ENCODE peak calls at places on chromosomes 5 and 9, in nine cellular contexts. One of them, this sample, is unnamed.

GRCh38 chr9:129384138-129384886 is 206.3 kb upstream of the IER5L start:
- DNase-seq in effector CD4-positive, alpha-beta T cell: no peak
- DNase-seq in mesothelial cell of epicardium: no peak
- DNase-seq in HS-5: no peak
- DNase-seq in stimulated activated effector memory CD8-positive, alpha-beta T cell treated with anti-CD3 and anti-CD28 coated beads, Interleukin-12 subunit alpha, Interleukin-12 subunit beta, amount 100 ng/mL, for 72 hours: no peak
- DNase-seq in foreskin fibroblast: no peak
- DNase-seq in stimulated activated CD4-positive, alpha-beta T cell treated with anti-CD3 and anti-CD28 coated beads, Interleukin-2, amount 100 ng/mL, for 48 hours: no peak
- DNase-seq in glutamatergic neuron: no peak
- DNase-seq in NCI-H2107: no peak
- DNase-seq in this sample: no peak

GRCh38 chr5:105696440-105696839 is 1974.3 kb downstream of the EFNA5 start:
- DNase-seq in HS-5: no peak
- DNase-seq in NCI-H2107: no peak
- DNase-seq in foreskin fibroblast: no peak
- DNase-seq in stimulated activated CD4-positive, alpha-beta T cell treated with anti-CD3 and anti-CD28 coated beads, Interleukin-2, amount 100 ng/mL, for 48 hours: no peak
- DNase-seq in mesothelial cell of epicardium: no peak
- DNase-seq in stimulated activated effector memory CD8-positive, alpha-beta T cell treated with anti-CD3 and anti-CD28 coated beads, Interleukin-12 subunit alpha, Interleukin-12 subunit beta, amount 100 ng/mL, for 72 hours: no peak
- DNase-seq in glutamatergic neuron: no peak
- DNase-seq in effector CD4-positive, alpha-beta T cell: no peak
- DNase-seq in this sample: no peak

GRCh38 chr5:163193886-163194285 is 243.5 kb upstream of the CCNG1 start:
- DNase-seq in foreskin fibroblast: no peak
- DNase-seq in glutamatergic neuron: no peak
- DNase-seq in effector CD4-positive, alpha-beta T cell: no peak
- DNase-seq in mesothelial cell of epicardium: no peak
- DNase-seq in NCI-H2107: no peak
- DNase-seq in HS-5: no peak
- DNase-seq in stimulated activated effector memory CD8-positive, alpha-beta T cell treated with anti-CD3 and anti-CD28 coated beads, Interleukin-12 subunit alpha, Interleukin-12 subunit beta, amount 100 ng/mL, for 72 hours: no peak
- DNase-seq in stimulated activated CD4-positive, alpha-beta T cell treated with anti-CD3 and anti-CD28 coated beads, Interleukin-2, amount 100 ng/mL, for 48 hours: no peak
- DNase-seq in this sample: no peak

GRCh38 chr9:107221321-107221720 is 61.8 kb upstream of the RAD23B start:
- DNase-seq in NCI-H2107: no peak
- DNase-seq in mesothelial cell of epicardium: no peak
- DNase-seq in foreskin fibroblast: no peak
- DNase-seq in HS-5: no peak
- DNase-seq in stimulated activated CD4-positive, alpha-beta T cell treated with anti-CD3 and anti-CD28 coated beads, Interleukin-2, amount 100 ng/mL, for 48 hours: no peak
- DNase-seq in glutamatergic neuron: no peak
- DNase-seq in stimulated activated effector memory CD8-positive, alpha-beta T cell treated with anti-CD3 and anti-CD28 coated beads, Interleukin-12 subunit alpha, Interleukin-12 subunit beta, amount 100 ng/mL, for 72 hours: no peak
- DNase-seq in effector CD4-positive, alpha-beta T cell: no peak
- DNase-seq in this sample: no peak

GRCh38 chr9:137295313-137296213 is 6.5 kb downstream of the NRARP start:
- DNase-seq in glutamatergic neuron: peak
- DNase-seq in stimulated activated CD4-positive, alpha-beta T cell treated with anti-CD3 and anti-CD28 coated beads, Interleukin-2, amount 100 ng/mL, for 48 hours: peak
- DNase-seq in effector CD4-positive, alpha-beta T cell: peak
- DNase-seq in stimulated activated effector memory CD8-positive, alpha-beta T cell treated with anti-CD3 and anti-CD28 coated beads, Interleukin-12 subunit alpha, Interleukin-12 subunit beta, amount 100 ng/mL, for 72 hours: peak
- DNase-seq in mesothelial cell of epicardium: no peak
- DNase-seq in foreskin fibroblast: no peak
- DNase-seq in NCI-H2107: no peak
- DNase-seq in HS-5: no peak
- DNase-seq in this sample: no peak

GRCh38 chr9:79687131-79687447 is 115.3 kb downstream of the TLE4 start:
- DNase-seq in stimulated activated effector memory CD8-positive, alpha-beta T cell treated with anti-CD3 and anti-CD28 coated beads, Interleukin-12 subunit alpha, Interleukin-12 subunit beta, amount 100 ng/mL, for 72 hours: peak
- DNase-seq in NCI-H2107: no peak
- DNase-seq in HS-5: no peak
- DNase-seq in mesothelial cell of epicardium: no peak
- DNase-seq in stimulated activated CD4-positive, alpha-beta T cell treated with anti-CD3 and anti-CD28 coated beads, Interleukin-2, amount 100 ng/mL, for 48 hours: no peak
- DNase-seq in effector CD4-positive, alpha-beta T cell: no peak
- DNase-seq in foreskin fibroblast: no peak
- DNase-seq in glutamatergic neuron: no peak
- DNase-seq in this sample: no peak

GRCh38 chr9:130128782-130129424 is 43.3 kb upstream of the NCS1 start:
- DNase-seq in foreskin fibroblast: peak
- DNase-seq in NCI-H2107: no peak
- DNase-seq in effector CD4-positive, alpha-beta T cell: peak
- DNase-seq in stimulated activated effector memory CD8-positive, alpha-beta T cell treated with anti-CD3 and anti-CD28 coated beads, Interleukin-12 subunit alpha, Interleukin-12 subunit beta, amount 100 ng/mL, for 72 hours: peak
- DNase-seq in glutamatergic neuron: no peak
- DNase-seq in HS-5: peak
- DNase-seq in mesothelial cell of epicardium: no peak
- DNase-seq in stimulated activated CD4-positive, alpha-beta T cell treated with anti-CD3 and anti-CD28 coated beads, Interleukin-2, amount 100 ng/mL, for 48 hours: peak
- DNase-seq in this sample: no peak

GRCh38 chr5:106094128-106094726 is 1576.5 kb downstream of the EFNA5 start:
- DNase-seq in stimulated activated effector memory CD8-positive, alpha-beta T cell treated with anti-CD3 and anti-CD28 coated beads, Interleukin-12 subunit alpha, Interleukin-12 subunit beta, amount 100 ng/mL, for 72 hours: no peak
- DNase-seq in stimulated activated CD4-positive, alpha-beta T cell treated with anti-CD3 and anti-CD28 coated beads, Interleukin-2, amount 100 ng/mL, for 48 hours: no peak
- DNase-seq in NCI-H2107: peak
- DNase-seq in glutamatergic neuron: no peak
- DNase-seq in effector CD4-positive, alpha-beta T cell: no peak
- DNase-seq in foreskin fibroblast: peak
- DNase-seq in mesothelial cell of epicardium: peak
- DNase-seq in HS-5: peak
- DNase-seq in this sample: no peak

GRCh38 chr5:176384991-176385390 is 3.4 kb downstream of the NOP16 start:
- DNase-seq in stimulated activated effector memory CD8-positive, alpha-beta T cell treated with anti-CD3 and anti-CD28 coated beads, Interleukin-12 subunit alpha, Interleukin-12 subunit beta, amount 100 ng/mL, for 72 hours: no peak
- DNase-seq in HS-5: no peak
- DNase-seq in foreskin fibroblast: no peak
- DNase-seq in effector CD4-positive, alpha-beta T cell: no peak
- DNase-seq in stimulated activated CD4-positive, alpha-beta T cell treated with anti-CD3 and anti-CD28 coated beads, Interleukin-2, amount 100 ng/mL, for 48 hours: no peak
- DNase-seq in NCI-H2107: no peak
- DNase-seq in mesothelial cell of epicardium: no peak
- DNase-seq in glutamatergic neuron: no peak
- DNase-seq in this sample: no peak

GRCh38 chr9:134557331-134557730 is 84.3 kb upstream of the COL5A1 start:
- DNase-seq in mesothelial cell of epicardium: no peak
- DNase-seq in stimulated activated effector memory CD8-positive, alpha-beta T cell treated with anti-CD3 and anti-CD28 coated beads, Interleukin-12 subunit alpha, Interleukin-12 subunit beta, amount 100 ng/mL, for 72 hours: no peak
- DNase-seq in stimulated activated CD4-positive, alpha-beta T cell treated with anti-CD3 and anti-CD28 coated beads, Interleukin-2, amount 100 ng/mL, for 48 hours: no peak
- DNase-seq in effector CD4-positive, alpha-beta T cell: no peak
- DNase-seq in NCI-H2107: no peak
- DNase-seq in foreskin fibroblast: no peak
- DNase-seq in glutamatergic neuron: no peak
- DNase-seq in HS-5: no peak
- DNase-seq in this sample: no peak

GRCh38 chr5:93894471-93895354 is 153.3 kb upstream of the POU5F2 start:
- DNase-seq in glutamatergic neuron: no peak
- DNase-seq in mesothelial cell of epicardium: no peak
- DNase-seq in NCI-H2107: no peak
- DNase-seq in stimulated activated effector memory CD8-positive, alpha-beta T cell treated with anti-CD3 and anti-CD28 coated beads, Interleukin-12 subunit alpha, Interleukin-12 subunit beta, amount 100 ng/mL, for 72 hours: no peak
- DNase-seq in foreskin fibroblast: no peak
- DNase-seq in stimulated activated CD4-positive, alpha-beta T cell treated with anti-CD3 and anti-CD28 coated beads, Interleukin-2, amount 100 ng/mL, for 48 hours: no peak
- DNase-seq in effector CD4-positive, alpha-beta T cell: no peak
- DNase-seq in HS-5: no peak
- DNase-seq in this sample: no peak

GRCh38 chr9:81771606-81772005 is 82.3 kb upstream of the TLE1 start:
- DNase-seq in mesothelial cell of epicardium: no peak
- DNase-seq in NCI-H2107: no peak
- DNase-seq in HS-5: no peak
- DNase-seq in glutamatergic neuron: no peak
- DNase-seq in stimulated activated effector memory CD8-positive, alpha-beta T cell treated with anti-CD3 and anti-CD28 coated beads, Interleukin-12 subunit alpha, Interleukin-12 subunit beta, amount 100 ng/mL, for 72 hours: no peak
- DNase-seq in stimulated activated CD4-positive, alpha-beta T cell treated with anti-CD3 and anti-CD28 coated beads, Interleukin-2, amount 100 ng/mL, for 48 hours: no peak
- DNase-seq in foreskin fibroblast: peak
- DNase-seq in effector CD4-positive, alpha-beta T cell: no peak
- DNase-seq in this sample: no peak

GRCh38 chr9:111167341-111167740 is 129.1 kb upstream of the LPAR1 start:
- DNase-seq in stimulated activated effector memory CD8-positive, alpha-beta T cell treated with anti-CD3 and anti-CD28 coated beads, Interleukin-12 subunit alpha, Interleukin-12 subunit beta, amount 100 ng/mL, for 72 hours: no peak
- DNase-seq in foreskin fibroblast: no peak
- DNase-seq in NCI-H2107: no peak
- DNase-seq in glutamatergic neuron: no peak
- DNase-seq in effector CD4-positive, alpha-beta T cell: no peak
- DNase-seq in stimulated activated CD4-positive, alpha-beta T cell treated with anti-CD3 and anti-CD28 coated beads, Interleukin-2, amount 100 ng/mL, for 48 hours: no peak
- DNase-seq in HS-5: no peak
- DNase-seq in mesothelial cell of epicardium: no peak
- DNase-seq in this sample: no peak

GRCh38 chr9:134962065-134962997 is 44.6 kb upstream of the FCN1 start:
- DNase-seq in stimulated activated CD4-positive, alpha-beta T cell treated with anti-CD3 and anti-CD28 coated beads, Interleukin-2, amount 100 ng/mL, for 48 hours: no peak
- DNase-seq in mesothelial cell of epicardium: no peak
- DNase-seq in effector CD4-positive, alpha-beta T cell: no peak
- DNase-seq in foreskin fibroblast: no peak
- DNase-seq in HS-5: no peak
- DNase-seq in glutamatergic neuron: no peak
- DNase-seq in NCI-H2107: no peak
- DNase-seq in stimulated activated effector memory CD8-positive, alpha-beta T cell treated with anti-CD3 and anti-CD28 coated beads, Interleukin-12 subunit alpha, Interleukin-12 subunit beta, amount 100 ng/mL, for 72 hours: no peak
- DNase-seq in this sample: no peak

GRCh38 chr5:29885595-29885994 is 1307.9 kb upstream of the CDH6 start:
- DNase-seq in stimulated activated CD4-positive, alpha-beta T cell treated with anti-CD3 and anti-CD28 coated beads, Interleukin-2, amount 100 ng/mL, for 48 hours: no peak
- DNase-seq in glutamatergic neuron: no peak
- DNase-seq in stimulated activated effector memory CD8-positive, alpha-beta T cell treated with anti-CD3 and anti-CD28 coated beads, Interleukin-12 subunit alpha, Interleukin-12 subunit beta, amount 100 ng/mL, for 72 hours: no peak
- DNase-seq in NCI-H2107: no peak
- DNase-seq in foreskin fibroblast: no peak
- DNase-seq in effector CD4-positive, alpha-beta T cell: no peak
- DNase-seq in HS-5: no peak
- DNase-seq in mesothelial cell of epicardium: no peak
- DNase-seq in this sample: no peak

GRCh38 chr9:113219186-113219936 is 1.7 kb downstream of the FKBP15 start:
- DNase-seq in glutamatergic neuron: no peak
- DNase-seq in effector CD4-positive, alpha-beta T cell: no peak
- DNase-seq in foreskin fibroblast: no peak
- DNase-seq in HS-5: no peak
- DNase-seq in mesothelial cell of epicardium: no peak
- DNase-seq in stimulated activated CD4-positive, alpha-beta T cell treated with anti-CD3 and anti-CD28 coated beads, Interleukin-2, amount 100 ng/mL, for 48 hours: no peak
- DNase-seq in stimulated activated effector memory CD8-positive, alpha-beta T cell treated with anti-CD3 and anti-CD28 coated beads, Interleukin-12 subunit alpha, Interleukin-12 subunit beta, amount 100 ng/mL, for 72 hours: no peak
- DNase-seq in NCI-H2107: no peak
- DNase-seq in this sample: no peak

GRCh38 chr5:135484563-135485157 is 32.5 kb upstream of the TIFAB start:
- DNase-seq in mesothelial cell of epicardium: no peak
- DNase-seq in stimulated activated effector memory CD8-positive, alpha-beta T cell treated with anti-CD3 and anti-CD28 coated beads, Interleukin-12 subunit alpha, Interleukin-12 subunit beta, amount 100 ng/mL, for 72 hours: no peak
- DNase-seq in effector CD4-positive, alpha-beta T cell: no peak
- DNase-seq in stimulated activated CD4-positive, alpha-beta T cell treated with anti-CD3 and anti-CD28 coated beads, Interleukin-2, amount 100 ng/mL, for 48 hours: no peak
- DNase-seq in NCI-H2107: peak
- DNase-seq in HS-5: no peak
- DNase-seq in foreskin fibroblast: no peak
- DNase-seq in glutamatergic neuron: no peak
- DNase-seq in this sample: peak

GRCh38 chr9:109107402-109108240 is 12.1 kb downstream of the TMEM245 start:
- DNase-seq in HS-5: no peak
- DNase-seq in mesothelial cell of epicardium: no peak
- DNase-seq in glutamatergic neuron: no peak
- DNase-seq in NCI-H2107: no peak
- DNase-seq in stimulated activated CD4-positive, alpha-beta T cell treated with anti-CD3 and anti-CD28 coated beads, Interleukin-2, amount 100 ng/mL, for 48 hours: no peak
- DNase-seq in effector CD4-positive, alpha-beta T cell: no peak
- DNase-seq in foreskin fibroblast: peak
- DNase-seq in stimulated activated effector memory CD8-positive, alpha-beta T cell treated with anti-CD3 and anti-CD28 coated beads, Interleukin-12 subunit alpha, Interleukin-12 subunit beta, amount 100 ng/mL, for 72 hours: no peak
- DNase-seq in this sample: no peak

GRCh38 chr5:34598177-34598794 is 57.8 kb upstream of the RAI14 start:
- DNase-seq in NCI-H2107: no peak
- DNase-seq in mesothelial cell of epicardium: no peak
- DNase-seq in HS-5: peak
- DNase-seq in stimulated activated CD4-positive, alpha-beta T cell treated with anti-CD3 and anti-CD28 coated beads, Interleukin-2, amount 100 ng/mL, for 48 hours: no peak
- DNase-seq in effector CD4-positive, alpha-beta T cell: no peak
- DNase-seq in glutamatergic neuron: no peak
- DNase-seq in foreskin fibroblast: peak
- DNase-seq in stimulated activated effector memory CD8-positive, alpha-beta T cell treated with anti-CD3 and anti-CD28 coated beads, Interleukin-12 subunit alpha, Interleukin-12 subunit beta, amount 100 ng/mL, for 72 hours: no peak
- DNase-seq in this sample: no peak

GRCh38 chr9:69023650-69024049 is 9.7 kb upstream of the PRKACG start:
- DNase-seq in NCI-H2107: peak
- DNase-seq in effector CD4-positive, alpha-beta T cell: no peak
- DNase-seq in stimulated activated CD4-positive, alpha-beta T cell treated with anti-CD3 and anti-CD28 coated beads, Interleukin-2, amount 100 ng/mL, for 48 hours: no peak
- DNase-seq in mesothelial cell of epicardium: no peak
- DNase-seq in glutamatergic neuron: no peak
- DNase-seq in stimulated activated effector memory CD8-positive, alpha-beta T cell treated with anti-CD3 and anti-CD28 coated beads, Interleukin-12 subunit alpha, Interleukin-12 subunit beta, amount 100 ng/mL, for 72 hours: no peak
- DNase-seq in foreskin fibroblast: no peak
- DNase-seq in HS-5: no peak
- DNase-seq in this sample: no peak

GRCh38 chr5:71834575-71834974 is 115.5 kb downstream of the CARTPT start:
- DNase-seq in NCI-H2107: no peak
- DNase-seq in effector CD4-positive, alpha-beta T cell: no peak
- DNase-seq in mesothelial cell of epicardium: no peak
- DNase-seq in stimulated activated effector memory CD8-positive, alpha-beta T cell treated with anti-CD3 and anti-CD28 coated beads, Interleukin-12 subunit alpha, Interleukin-12 subunit beta, amount 100 ng/mL, for 72 hours: no peak
- DNase-seq in stimulated activated CD4-positive, alpha-beta T cell treated with anti-CD3 and anti-CD28 coated beads, Interleukin-2, amount 100 ng/mL, for 48 hours: no peak
- DNase-seq in HS-5: no peak
- DNase-seq in foreskin fibroblast: no peak
- DNase-seq in glutamatergic neuron: no peak
- DNase-seq in this sample: no peak

GRCh38 chr5:28523887-28524637 is 1485.7 kb upstream of the CDH9 start:
- DNase-seq in foreskin fibroblast: no peak
- DNase-seq in mesothelial cell of epicardium: no peak
- DNase-seq in stimulated activated effector memory CD8-positive, alpha-beta T cell treated with anti-CD3 and anti-CD28 coated beads, Interleukin-12 subunit alpha, Interleukin-12 subunit beta, amount 100 ng/mL, for 72 hours: no peak
- DNase-seq in NCI-H2107: no peak
- DNase-seq in effector CD4-positive, alpha-beta T cell: no peak
- DNase-seq in HS-5: peak
- DNase-seq in glutamatergic neuron: no peak
- DNase-seq in stimulated activated CD4-positive, alpha-beta T cell treated with anti-CD3 and anti-CD28 coated beads, Interleukin-2, amount 100 ng/mL, for 48 hours: no peak
- DNase-seq in this sample: no peak

GRCh38 chr5:159539678-159540077 is 209.4 kb upstream of the IL12B start:
- DNase-seq in HS-5: no peak
- DNase-seq in glutamatergic neuron: no peak
- DNase-seq in NCI-H2107: no peak
- DNase-seq in mesothelial cell of epicardium: no peak
- DNase-seq in foreskin fibroblast: no peak
- DNase-seq in effector CD4-positive, alpha-beta T cell: no peak
- DNase-seq in stimulated activated effector memory CD8-positive, alpha-beta T cell treated with anti-CD3 and anti-CD28 coated beads, Interleukin-12 subunit alpha, Interleukin-12 subunit beta, amount 100 ng/mL, for 72 hours: no peak
- DNase-seq in stimulated activated CD4-positive, alpha-beta T cell treated with anti-CD3 and anti-CD28 coated beads, Interleukin-2, amount 100 ng/mL, for 48 hours: no peak
- DNase-seq in this sample: no peak

GRCh38 chr9:89814340-89815040 is 209.7 kb downstream of the GADD45G start:
- DNase-seq in mesothelial cell of epicardium: no peak
- DNase-seq in NCI-H2107: peak
- DNase-seq in stimulated activated effector memory CD8-positive, alpha-beta T cell treated with anti-CD3 and anti-CD28 coated beads, Interleukin-12 subunit alpha, Interleukin-12 subunit beta, amount 100 ng/mL, for 72 hours: no peak
- DNase-seq in effector CD4-positive, alpha-beta T cell: no peak
- DNase-seq in glutamatergic neuron: peak
- DNase-seq in stimulated activated CD4-positive, alpha-beta T cell treated with anti-CD3 and anti-CD28 coated beads, Interleukin-2, amount 100 ng/mL, for 48 hours: no peak
- DNase-seq in foreskin fibroblast: no peak
- DNase-seq in HS-5: no peak
- DNase-seq in this sample: no peak

GRCh38 chr9:14993061-14993800 is 83.0 kb upstream of the FREM1 start:
- DNase-seq in foreskin fibroblast: peak
- DNase-seq in stimulated activated CD4-positive, alpha-beta T cell treated with anti-CD3 and anti-CD28 coated beads, Interleukin-2, amount 100 ng/mL, for 48 hours: peak
- DNase-seq in glutamatergic neuron: peak
- DNase-seq in NCI-H2107: peak
- DNase-seq in stimulated activated effector memory CD8-positive, alpha-beta T cell treated with anti-CD3 and anti-CD28 coated beads, Interleukin-12 subunit alpha, Interleukin-12 subunit beta, amount 100 ng/mL, for 72 hours: no peak
- DNase-seq in effector CD4-positive, alpha-beta T cell: peak
- DNase-seq in HS-5: peak
- DNase-seq in mesothelial cell of epicardium: peak
- DNase-seq in this sample: no peak

GRCh38 chr5:157263586-157264090 is 2.3 kb upstream of the CYFIP2 start:
- DNase-seq in stimulated activated CD4-positive, alpha-beta T cell treated with anti-CD3 and anti-CD28 coated beads, Interleukin-2, amount 100 ng/mL, for 48 hours: no peak
- DNase-seq in NCI-H2107: no peak
- DNase-seq in foreskin fibroblast: no peak
- DNase-seq in glutamatergic neuron: no peak
- DNase-seq in HS-5: no peak
- DNase-seq in stimulated activated effector memory CD8-positive, alpha-beta T cell treated with anti-CD3 and anti-CD28 coated beads, Interleukin-12 subunit alpha, Interleukin-12 subunit beta, amount 100 ng/mL, for 72 hours: no peak
- DNase-seq in mesothelial cell of epicardium: no peak
- DNase-seq in effector CD4-positive, alpha-beta T cell: no peak
- DNase-seq in this sample: no peak

GRCh38 chr9:25678846-25679360 is 659 bp upstream of the TUSC1 start:
- DNase-seq in stimulated activated CD4-positive, alpha-beta T cell treated with anti-CD3 and anti-CD28 coated beads, Interleukin-2, amount 100 ng/mL, for 48 hours: no peak
- DNase-seq in NCI-H2107: no peak
- DNase-seq in HS-5: peak
- DNase-seq in effector CD4-positive, alpha-beta T cell: no peak
- DNase-seq in foreskin fibroblast: no peak
- DNase-seq in glutamatergic neuron: no peak
- DNase-seq in stimulated activated effector memory CD8-positive, alpha-beta T cell treated with anti-CD3 and anti-CD28 coated beads, Interleukin-12 subunit alpha, Interleukin-12 subunit beta, amount 100 ng/mL, for 72 hours: no peak
- DNase-seq in mesothelial cell of epicardium: no peak
- DNase-seq in this sample: no peak

GRCh38 chr5:82601085-82601484 is 322.9 kb upstream of the RPS23 start:
- DNase-seq in effector CD4-positive, alpha-beta T cell: no peak
- DNase-seq in foreskin fibroblast: no peak
- DNase-seq in stimulated activated CD4-positive, alpha-beta T cell treated with anti-CD3 and anti-CD28 coated beads, Interleukin-2, amount 100 ng/mL, for 48 hours: no peak
- DNase-seq in stimulated activated effector memory CD8-positive, alpha-beta T cell treated with anti-CD3 and anti-CD28 coated beads, Interleukin-12 subunit alpha, Interleukin-12 subunit beta, amount 100 ng/mL, for 72 hours: no peak
- DNase-seq in glutamatergic neuron: no peak
- DNase-seq in NCI-H2107: no peak
- DNase-seq in mesothelial cell of epicardium: no peak
- DNase-seq in HS-5: no peak
- DNase-seq in this sample: no peak

GRCh38 chr9:94056442-94056974 is 27.8 kb upstream of the PTPDC1 start:
- DNase-seq in glutamatergic neuron: no peak
- DNase-seq in effector CD4-positive, alpha-beta T cell: no peak
- DNase-seq in stimulated activated effector memory CD8-positive, alpha-beta T cell treated with anti-CD3 and anti-CD28 coated beads, Interleukin-12 subunit alpha, Interleukin-12 subunit beta, amount 100 ng/mL, for 72 hours: no peak
- DNase-seq in NCI-H2107: no peak
- DNase-seq in stimulated activated CD4-positive, alpha-beta T cell treated with anti-CD3 and anti-CD28 coated beads, Interleukin-2, amount 100 ng/mL, for 48 hours: no peak
- DNase-seq in mesothelial cell of epicardium: no peak
- DNase-seq in HS-5: peak
- DNase-seq in foreskin fibroblast: peak
- DNase-seq in this sample: no peak

GRCh38 chr5:76402251-76402879 is 720 bp upstream of the IQGAP2 start:
- DNase-seq in stimulated activated CD4-positive, alpha-beta T cell treated with anti-CD3 and anti-CD28 coated beads, Interleukin-2, amount 100 ng/mL, for 48 hours: peak
- DNase-seq in foreskin fibroblast: no peak
- DNase-seq in effector CD4-positive, alpha-beta T cell: peak
- DNase-seq in HS-5: no peak
- DNase-seq in mesothelial cell of epicardium: no peak
- DNase-seq in glutamatergic neuron: peak
- DNase-seq in stimulated activated effector memory CD8-positive, alpha-beta T cell treated with anti-CD3 and anti-CD28 coated beads, Interleukin-12 subunit alpha, Interleukin-12 subunit beta, amount 100 ng/mL, for 72 hours: peak
- DNase-seq in NCI-H2107: no peak
- DNase-seq in this sample: no peak

GRCh38 chr5:124935060-124935459 is 188.6 kb upstream of the ZNF608 start:
- DNase-seq in effector CD4-positive, alpha-beta T cell: no peak
- DNase-seq in HS-5: no peak
- DNase-seq in NCI-H2107: no peak
- DNase-seq in stimulated activated CD4-positive, alpha-beta T cell treated with anti-CD3 and anti-CD28 coated beads, Interleukin-2, amount 100 ng/mL, for 48 hours: no peak
- DNase-seq in mesothelial cell of epicardium: no peak
- DNase-seq in stimulated activated effector memory CD8-positive, alpha-beta T cell treated with anti-CD3 and anti-CD28 coated beads, Interleukin-12 subunit alpha, Interleukin-12 subunit beta, amount 100 ng/mL, for 72 hours: no peak
- DNase-seq in glutamatergic neuron: no peak
- DNase-seq in foreskin fibroblast: no peak
- DNase-seq in this sample: no peak

This sample was measured in NCI-H187.